ENCODE peak calls at places on chromosomes 1 and 21, in four cellular contexts. B is GM12865; L is activated CD8-positive, alpha-beta memory T cell treated with anti-CD3 and anti-CD28 coated beads for 1 hour; X is dorsolateral prefrontal cortex. M is an unnamed sample.

GRCh38 chr21:37914211-37914900 is 1.9 kb downstream of the KCNJ6 start:
- DNase-seq in B (peak), L (no peak), X (peak), M (no peak)

GRCh38 chr21:37849703-37850102 is 66.6 kb downstream of the KCNJ6 start:
- DNase-seq in X (no peak), L (no peak), B (no peak), M (no peak)

GRCh38 chr1:160108888-160109662 is 6.5 kb upstream of the ATP1A2 start:
- DNase-seq in X (no peak), L (no peak), B (peak), M (peak)

GRCh38 chr1:99645199-99645598 is 714 bp upstream of the PALMD start:
- DNase-seq in L (no peak), B (no peak), X (no peak), M (no peak)

GRCh38 chr21:38422067-38422466 is 76.2 kb downstream of the ERG start:
- DNase-seq in X (no peak), L (no peak), B (no peak), M (no peak)

GRCh38 chr1:165114022-165114888 is 242.3 kb downstream of the LMX1A start:
- DNase-seq in L (no peak), B (peak), X (peak), M (no peak)

GRCh38 chr1:147762233-147763024 is 2.0 kb upstream of the GJA5 start:
- DNase-seq in X (no peak), L (no peak), B (peak), M (no peak)

GRCh38 chr1:104868794-104869193 is 1119.1 kb downstream of the AMY1C start:
- DNase-seq in B (no peak), L (no peak), X (no peak), M (no peak)